ENCODE peak calls at places on chromosomes 11 and 22, in four cellular contexts. Y is esophagus muscularis mucosa, X is prostate gland, I is A549. G is an unnamed sample.

GRCh38 chr11:121842186-121842585 is 273.8 kb downstream of the BLID start:
- DNase-seq in Y (no peak), X (no peak), I (no peak), G (no peak)

GRCh38 chr11:119419834-119420492 is 3.0 kb downstream of the THY1 start:
- DNase-seq in Y (no peak), X (no peak), I (no peak), G (no peak)

GRCh38 chr22:32736746-32737145 is 64.8 kb upstream of the TIMP3 start:
- DNase-seq in Y (no peak), X (no peak), I (no peak), G (no peak)

GRCh38 chr22:37249946-37250345 is 5.9 kb upstream of the RAC2 start:
- DNase-seq in Y (no peak), X (no peak), I (no peak), G (no peak)

GRCh38 chr22:38074181-38075104 is 9.5 kb downstream of the SLC16A8 start:
- DNase-seq in Y (no peak), X (no peak), I (no peak), G (no peak)

GRCh38 chr11:78954261-78954660 is 379.6 kb upstream of the NARS2 start:
- DNase-seq in Y (no peak), X (peak; percentile 45), I (no peak), G (no peak)

GRCh38 chr11:71489311-71490043 is 36.5 kb downstream of the NADSYN1 start:
- DNase-seq in Y (no peak), X (no peak), I (peak; percentile 27), G (peak; percentile 21)

GRCh38 chr22:26558246-26558895 is 31.6 kb downstream of the TPST2 start:
- DNase-seq in Y (no peak), X (no peak), I (no peak), G (no peak)

GRCh38 chr11:94473177-94473799 is 20.4 kb downstream of the MRE11 start:
- DNase-seq in Y (no peak), X (no peak), I (no peak), G (no peak)

GRCh38 chr11:67177399-67178281 is 58.6 kb downstream of the KDM2A start:
- DNase-seq in Y (no peak), X (no peak), I (no peak), G (no peak)

GRCh38 chr11:61829806-61830205 is 1.7 kb downstream of the FADS2 start:
- DNase-seq in Y (no peak), X (no peak), I (no peak), G (no peak)
- TF ChIP-seq POLR2A in Y (no peak), X (no peak), I (no peak), G (no peak)

GRCh38 chr22:47199949-47200272 is 437.5 kb downstream of the TBC1D22A start:
- DNase-seq in Y (peak; percentile 87), X (no peak), I (no peak), G (no peak)
- H3K9me3 ChIP-seq in Y (no peaks in the 10 kb centered on the region), X (no peaks in the 10 kb centered on the region), I (no peaks in the 10 kb centered on the region), G (no peaks in the 10 kb centered on the region)

DNA sequence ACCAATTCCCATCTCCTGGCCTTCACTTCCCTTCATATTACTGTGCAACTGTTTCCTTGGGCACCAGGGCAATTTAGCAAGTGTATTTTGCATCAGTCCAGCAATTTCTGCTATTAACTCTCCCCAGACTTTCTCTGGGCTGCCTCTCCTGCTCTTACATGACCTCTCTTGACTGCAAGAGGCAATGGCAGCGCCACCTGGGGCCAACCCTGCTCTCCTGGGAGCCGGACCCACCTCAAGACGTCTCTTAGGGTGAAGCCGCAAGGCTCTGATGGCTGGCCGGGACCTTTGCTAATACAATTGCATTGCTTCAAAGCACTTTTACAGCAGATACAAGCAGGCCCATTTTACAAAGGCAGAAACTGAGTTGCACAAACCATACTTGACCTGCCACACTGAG is 360.2 kb downstream of the CADM1 start:
- DNase-seq in Y (no peak), X (no peak), I (no peak), G (no peak)
- TF ChIP-seq POLR2A in Y (no peak), X (no peak), I (no peak), G (no peak)

GRCh38 chr22:49641770-49642313 is 185.8 kb downstream of the BRD1 start:
- DNase-seq in Y (no peak), X (no peak), I (no peak), G (no peak)
- H3K9me3 ChIP-seq in Y (no peaks in the 10 kb centered on the region), X (no peaks in the 10 kb centered on the region), I (no peaks in the 10 kb centered on the region), G (no peaks in the 10 kb centered on the region)

DNA sequence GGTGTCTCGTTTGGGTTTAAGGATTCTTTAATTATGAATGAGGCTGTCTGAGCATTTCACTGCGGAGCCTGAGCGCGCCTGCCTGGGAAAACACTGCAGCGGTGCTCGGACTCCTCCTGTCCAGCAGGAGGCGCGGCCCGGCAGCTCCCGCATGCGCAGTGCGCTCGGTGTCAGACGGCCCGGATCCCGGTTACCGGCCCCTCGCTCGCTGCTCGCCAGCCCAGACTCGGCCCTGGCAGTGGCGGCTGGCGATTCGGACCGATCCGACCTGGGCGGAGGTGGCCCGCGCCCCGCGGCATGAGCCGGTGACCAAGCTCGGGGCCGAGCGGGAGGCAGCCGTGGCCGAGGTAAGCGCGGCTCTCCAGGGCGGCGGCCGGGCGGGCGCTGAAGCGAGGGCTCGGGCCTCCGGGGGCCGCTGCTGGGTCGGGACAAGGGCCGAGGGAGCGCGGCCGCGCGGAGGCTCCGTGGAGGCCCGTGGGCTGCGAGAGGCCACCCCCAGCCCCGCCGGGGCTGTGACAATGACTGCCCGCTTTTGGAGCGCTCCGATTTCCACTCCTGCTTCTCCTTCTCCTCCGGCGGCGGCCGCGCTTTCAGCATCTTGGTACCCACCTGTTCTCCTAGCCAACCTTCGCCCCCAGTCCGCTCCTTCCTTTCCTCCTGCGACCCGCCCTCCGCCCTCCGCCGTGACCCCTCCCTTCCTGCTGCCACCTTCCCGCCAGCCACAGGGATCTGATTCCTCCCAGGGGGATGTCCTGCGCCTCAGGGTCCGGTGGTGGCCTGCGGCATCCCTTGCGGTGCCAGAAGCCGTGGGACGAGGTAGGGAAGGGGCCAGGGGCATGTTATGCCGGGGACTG is at the start of gene EXT2:
- DNase-seq in Y (peak; percentile 96), X (peak; percentile 85), I (peak; percentile 92), G (peak; percentile 93)
- TF ChIP-seq POLR2A in Y (no peak), X (peak; percentile 67), I (peak; percentile 68), G (no peak)

GRCh38 chr11:1425006-1425405 is 35.3 kb downstream of the BRSK2 start:
- DNase-seq in Y (no peak), X (no peak), I (no peak), G (no peak)

GRCh38 chr11:1425439-1425838 is 35.7 kb downstream of the BRSK2 start:
- DNase-seq in Y (no peak), X (no peak), I (no peak), G (no peak)

GRCh38 chr11:1421291-1421690 is 31.6 kb downstream of the BRSK2 start:
- DNase-seq in Y (no peak), X (no peak), I (no peak), G (no peak)

GRCh38 chr11:1422481-1422880 is 32.7 kb downstream of the BRSK2 start:
- DNase-seq in Y (no peak), X (no peak), I (no peak), G (no peak)

DNA sequence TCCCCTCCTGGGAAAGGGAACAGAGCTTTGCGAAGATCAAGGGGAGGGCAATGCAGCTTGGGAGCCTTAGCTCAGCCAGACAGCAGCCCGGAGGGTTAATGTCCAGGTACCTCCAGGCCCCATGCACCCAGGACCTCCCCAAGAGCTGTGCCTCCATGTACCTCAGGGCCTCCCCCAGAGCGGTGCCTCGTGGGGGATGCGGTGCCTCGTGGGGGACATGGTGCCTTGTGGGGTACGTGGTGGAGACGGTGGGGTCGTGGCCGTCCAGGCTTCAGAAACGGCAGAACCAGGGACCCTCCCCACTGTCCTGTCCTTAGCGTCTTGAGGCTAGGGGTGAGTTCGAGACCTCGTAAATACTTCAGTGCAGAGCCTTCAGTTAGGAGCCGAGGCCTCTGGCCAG is 33.2 kb downstream of the BRSK2 start:
- DNase-seq in Y (no peak), X (no peak), I (no peak), G (no peak)
- H3K9me3 ChIP-seq in Y (peaks cover 25% of the 10 kb centered on the region), X (no peaks in the 10 kb centered on the region), I (peaks cover 22% of the 10 kb centered on the region), G (peaks cover 23% of the 10 kb centered on the region)

GRCh38 chr22:40819741-40820140 is 595 bp upstream of the SLC25A17 start:
- DNase-seq in Y (no peak), X (no peak), I (no peak), G (no peak)
- TF ChIP-seq POLR2A in Y (no peak), X (no peak), I (no peak), G (no peak)

GRCh38 chr11:58742981-58743880 is 11.5 kb upstream of the GLYAT start:
- DNase-seq in Y (no peak), X (no peak), I (no peak), G (no peak)
- H3K9me3 ChIP-seq in Y (peaks cover 5% of the 10 kb centered on the region), X (no peaks in the 10 kb centered on the region), I (no peaks in the 10 kb centered on the region), G (peaks cover 32% of the 10 kb centered on the region)

DNA sequence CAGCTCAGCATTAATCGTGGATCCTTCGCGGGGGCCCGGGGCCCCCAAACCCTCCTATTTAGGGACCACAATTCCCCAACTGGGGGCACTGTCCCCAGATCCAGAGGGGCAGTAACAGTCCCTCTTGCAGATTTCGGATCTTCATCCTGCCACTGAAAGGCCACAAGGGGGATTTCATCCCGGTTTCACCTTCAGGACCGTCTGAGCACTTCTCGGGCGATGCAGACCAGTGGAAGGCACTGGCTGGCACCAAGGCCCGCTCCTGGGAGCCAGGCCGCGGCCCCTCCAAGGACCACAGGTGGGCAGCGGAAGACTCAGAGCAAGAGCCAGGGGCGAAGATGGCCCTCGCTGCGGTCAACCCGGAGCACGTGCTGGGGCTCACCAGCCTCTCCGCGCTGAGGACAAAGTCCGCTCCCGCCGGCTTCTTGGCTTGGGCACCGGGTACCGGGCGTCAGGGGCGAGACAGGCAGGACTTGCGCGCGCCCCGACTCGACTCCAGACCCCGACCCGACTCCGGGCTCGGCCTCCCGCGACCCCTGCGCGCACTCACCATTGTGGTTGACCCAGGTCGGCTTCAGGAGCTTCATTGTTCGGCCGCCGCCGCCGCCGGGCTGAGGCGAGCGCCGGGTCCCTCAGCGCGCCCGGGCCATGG is 517 bp downstream of the HIRA start:
- DNase-seq in Y (no peak), X (peak; percentile 12), I (peak; percentile 11), G (peak; percentile 65)
- TF ChIP-seq POLR2A in Y (no peak), X (no peak), I (no peak), G (no peak)

GRCh38 chr11:133830931-133831907 is 14.1 kb downstream of the SPATA19 start:
- DNase-seq in Y (peak; percentile 86), X (no peak), I (no peak), G (no peak)
- H3K9me3 ChIP-seq in Y (no peaks in the 10 kb centered on the region), X (no peaks in the 10 kb centered on the region), I (no peaks in the 10 kb centered on the region), G (no peaks in the 10 kb centered on the region)

G was measured in stomach.